ENCODE peak calls at places on chromosomes 11 and 22, in four cellular contexts. Y is K562, T is H1, O is GM12878. Z is an unnamed sample.

GRCh38 chr22:23118647-23119491 is 22.9 kb downstream of the RSPH14 start:
- DNase-seq in T (no peak), O (no peak), Y (peak), Z (no peak)

GRCh38 chr11:62922653-62923371 is 1.6 kb upstream of the CHRM1 start:
- DNase-seq in Y (peak), O (no peak), T (no peak), Z (no peak)

GRCh38 chr11:66800720-66801428 is 42.4 kb upstream of the RCE1 start:
- DNase-seq in Y (no peak), T (no peak), O (peak), Z (no peak)

GRCh38 chr11:17498475-17498874 is 21.8 kb upstream of the ABCC8 start:
- DNase-seq in O (no peak), T (no peak), Y (peak), Z (no peak)

GRCh38 chr11:128409476-128409875 is 177.9 kb downstream of the ETS1 start:
- DNase-seq in O (no peak), Y (no peak), T (no peak), Z (no peak)

GRCh38 chr22:36977401-36977861 is 41.8 kb downstream of the TST start:
- DNase-seq in Y (peak), T (peak), O (peak), Z (peak)

GRCh38 chr11:1839924-1840779 is 1.4 kb downstream of the TNNI2 start:
- DNase-seq in O (no peak), Y (no peak), T (no peak), Z (no peak)

GRCh38 chr22:39991164-39991860 is 3.4 kb upstream of the FAM83F start:
- DNase-seq in O (no peak), Y (no peak), T (no peak), Z (peak)

GRCh38 chr11:122663764-122664163 is 8.2 kb downstream of the UBASH3B start:
- DNase-seq in O (no peak), T (no peak), Y (no peak), Z (no peak)

GRCh38 chr11:22465620-22466019 is 127.4 kb downstream of the SLC17A6 start:
- DNase-seq in Y (no peak), T (no peak), O (no peak), Z (no peak)

GRCh38 chr22:37199103-37199838 is 11.2 kb upstream of the C1QTNF6 start:
- DNase-seq in O (peak), T (peak), Y (peak), Z (peak)

GRCh38 chr11:2867722-2868548 is 17.6 kb downstream of the CDKN1C start:
- DNase-seq in T (no peak), Y (peak), O (no peak), Z (no peak)

GRCh38 chr11:65036931-65037330 is 4.1 kb upstream of the SAC3D1 start:
- DNase-seq in Y (no peak), T (no peak), O (no peak), Z (no peak)

GRCh38 chr11:10694481-10695239 is 1.1 kb upstream of the IRAG1 start:
- DNase-seq in O (no peak), Y (no peak), T (no peak), Z (no peak)

GRCh38 chr22:19902245-19902699 is 39.3 kb upstream of the COMT start:
- DNase-seq in T (no peak), O (no peak), Y (no peak), Z (peak)

GRCh38 chr11:46239801-46240061 is 37.7 kb upstream of the CREB3L1 start:
- DNase-seq in Y (no peak), T (no peak), O (no peak), Z (no peak)

GRCh38 chr11:79547256-79547655 is 106.4 kb upstream of the TENM4 start:
- DNase-seq in O (no peak), T (no peak), Y (no peak), Z (no peak)

GRCh38 chr11:47431356-47432083 is 5.3 kb upstream of the PSMC3 start:
- DNase-seq in O (no peak), T (no peak), Y (no peak), Z (peak)

GRCh38 chr11:47130541-47130940 is 46.1 kb downstream of the ARFGAP2 start:
- DNase-seq in T (no peak), Y (no peak), O (no peak), Z (no peak)

GRCh38 chr11:59247535-59248227 is 35.0 kb upstream of the MPEG1 start:
- DNase-seq in Y (no peak), T (no peak), O (no peak), Z (no peak)

GRCh38 chr11:72189448-72190250 is 2.3 kb upstream of the FOLR1 start:
- DNase-seq in O (no peak), Y (no peak), T (no peak), Z (no peak)

GRCh38 chr11:16169946-16170345 is 186.4 kb downstream of the SOX6 start:
- DNase-seq in Y (no peak), T (no peak), O (no peak), Z (no peak)

GRCh38 chr11:16171882-16172281 is 184.5 kb downstream of the SOX6 start:
- DNase-seq in Y (no peak), O (no peak), T (no peak), Z (no peak)

GRCh38 chr11:16167706-16168487 is 188.4 kb downstream of the SOX6 start:
- DNase-seq in T (no peak), O (no peak), Y (no peak), Z (no peak)

GRCh38 chr11:16170448-16170847 is 185.9 kb downstream of the SOX6 start:
- DNase-seq in T (no peak), O (no peak), Y (no peak), Z (no peak)

DNA sequence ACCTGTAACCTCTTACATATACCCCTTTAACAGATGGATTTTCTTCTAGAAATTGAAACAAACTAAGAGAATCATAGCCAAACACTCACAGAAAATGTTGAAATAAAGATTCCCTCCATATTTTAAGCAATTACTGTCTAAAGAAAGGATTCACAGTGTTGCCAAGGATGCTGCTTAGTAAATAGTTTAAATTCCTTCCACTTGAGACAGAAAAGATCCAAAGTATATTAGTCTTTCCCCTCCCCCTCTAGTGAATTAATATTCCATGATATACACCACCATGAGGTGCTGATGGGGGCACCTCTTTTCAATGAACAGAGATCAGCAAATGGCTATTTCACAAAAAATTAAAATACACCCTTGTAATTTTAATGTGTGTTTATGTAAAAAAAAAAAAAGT is 186.8 kb downstream of the SOX6 start:
- DNase-seq in T (no peak), O (no peak), Y (no peak), Z (no peak)
- TF ChIP-seq HDAC6 in T (no peak), O (no peak), Y (no peak), Z (no peak)

DNA sequence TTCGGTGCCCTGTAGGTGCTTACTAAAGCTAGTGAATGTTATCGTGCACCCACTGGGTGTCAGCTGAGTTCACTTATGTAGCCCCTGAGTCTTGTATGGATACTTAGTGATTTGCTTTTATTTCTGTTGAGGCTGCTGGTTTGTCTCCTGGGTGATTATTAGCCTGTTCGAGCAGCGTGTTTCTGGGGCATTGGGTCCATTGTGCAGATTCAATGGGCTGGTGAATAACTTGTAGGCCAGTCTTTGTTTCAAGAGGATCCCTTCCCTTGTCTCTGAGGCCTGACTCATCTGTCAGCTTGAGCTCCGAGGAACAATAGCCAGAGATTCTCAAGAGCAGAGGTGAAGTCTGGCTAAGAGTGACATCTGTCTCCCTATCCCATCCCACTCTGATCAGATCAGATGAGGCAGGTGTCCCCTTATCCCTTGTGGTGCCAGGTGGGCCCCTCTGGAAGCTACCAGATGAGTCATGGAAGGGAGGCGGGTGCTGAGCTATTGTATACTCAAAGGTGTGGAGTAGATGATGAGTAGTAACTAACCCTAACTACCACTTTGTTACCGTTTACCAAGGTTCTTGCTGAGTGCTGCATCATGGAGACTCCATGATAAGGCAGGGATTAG is 3.7 kb downstream of the MIAT start:
- DNase-seq in Y (no peak), O (no peak), T (no peak), Z (no peak)
- TF ChIP-seq JUND in Y (no peak), O (no peak), T (peak), Z (no peak)

GRCh38 chr11:125215951-125216350 is 51.4 kb downstream of the PKNOX2 start:
- DNase-seq in O (no peak), T (no peak), Y (no peak), Z (no peak)

GRCh38 chr11:125218336-125218735 is 53.8 kb downstream of the PKNOX2 start:
- DNase-seq in Y (no peak), O (no peak), T (no peak), Z (no peak)

GRCh38 chr11:125211191-125211953 is 46.8 kb downstream of the PKNOX2 start:
- DNase-seq in T (no peak), O (no peak), Y (no peak), Z (no peak)

GRCh38 chr11:125215205-125215565 is 50.6 kb downstream of the PKNOX2 start:
- DNase-seq in T (no peak), O (no peak), Y (no peak), Z (no peak)

GRCh38 chr11:125214466-125215204 is 50.1 kb downstream of the PKNOX2 start:
- DNase-seq in O (no peak), Y (no peak), T (no peak), Z (no peak)
- TF ChIP-seq CEBPB in O (no peak), Y (no peak), T (no peak), Z (no peak)

GRCh38 chr11:12177739-12178338 is 67.4 kb downstream of the MICAL2 start:
- DNase-seq in T (no peak), Y (no peak), O (no peak), Z (no peak)

GRCh38 chr11:12182650-12183511 is 72.5 kb downstream of the MICAL2 start:
- DNase-seq in Y (peak), O (no peak), T (no peak), Z (peak)

GRCh38 chr11:12179019-12179418 is 68.6 kb downstream of the MICAL2 start:
- DNase-seq in Y (no peak), T (no peak), O (no peak), Z (no peak)

GRCh38 chr11:12179521-12179920 is 69.1 kb downstream of the MICAL2 start:
- DNase-seq in T (no peak), O (no peak), Y (no peak), Z (no peak)

GRCh38 chr11:12180257-12181205 is 70.1 kb downstream of the MICAL2 start:
- DNase-seq in Y (no peak), T (no peak), O (no peak), Z (no peak)
- TF ChIP-seq HDAC6 in Y (no peak), T (no peak), O (no peak), Z (no peak)